ENCODE peak calls at places on chromosomes 3 and 15, in nine cellular contexts. P, R, L, K, Q, I, D, C and W are unnamed samples.

GRCh38 chr3:192929755-192930491 is 12.3 kb upstream of the MB21D2 start:
- DNase-seq in R (no peak), C (no peak), Q (no peak), D (no peak), I (peak; percentile 78), K (no peak), P (no peak), L (no peak), W (no peak)

GRCh38 chr3:48215019-48215418 is 8.3 kb upstream of the CAMP start:
- DNase-seq in Q (no peak), R (peak; percentile 50), D (peak; percentile 88), L (no peak), P (no peak), I (no peak), C (peak; percentile 41), K (no peak), W (no peak)

GRCh38 chr3:169755488-169755887 is 9.4 kb downstream of the TERC start:
- DNase-seq in P (no peak), C (no peak), R (no peak), Q (no peak), I (no peak), D (no peak), L (no peak), K (no peak), W (no peak)

GRCh38 chr3:123610331-123610730 is 25.5 kb upstream of the HACD2 start:
- DNase-seq in P (no peak), R (no peak), K (no peak), C (no peak), D (no peak), L (no peak), Q (no peak), I (no peak), W (no peak)

GRCh38 chr3:183131735-183132134 is 30.8 kb downstream of the LAMP3 start:
- DNase-seq in P (peak; percentile 58), L (no peak), C (no peak), K (no peak), Q (no peak), R (no peak), I (peak; percentile 19), D (no peak), W (no peak)

GRCh38 chr3:144229237-144229830 is 257.7 kb downstream of the DIPK2A start:
- DNase-seq in R (no peak), Q (no peak), C (no peak), P (no peak), D (no peak), L (no peak), K (no peak), I (no peak), W (no peak)

GRCh38 chr3:142663865-142664264 is 60.0 kb upstream of the TRPC1 start:
- DNase-seq in R (no peak), C (no peak), P (no peak), L (no peak), Q (no peak), D (no peak), I (no peak), K (no peak), W (no peak)

GRCh38 chr3:10602769-10603768 is 97.7 kb upstream of the ATP2B2 start:
- DNase-seq in L (no peak), K (no peak), P (no peak), D (no peak), R (no peak), C (no peak), I (no peak), Q (no peak), W (no peak)

GRCh38 chr3:74273091-74273490 is 341.4 kb downstream of the CNTN3 start:
- DNase-seq in C (no peak), R (no peak), L (no peak), K (no peak), D (no peak), Q (no peak), I (peak; percentile 2), P (no peak), W (no peak)

GRCh38 chr15:101024709-101025108 is 105.6 kb downstream of the LRRK1 start:
- DNase-seq in D (peak; percentile 64), K (no peak), Q (no peak), C (no peak), R (peak; percentile 14), I (no peak), L (no peak), P (no peak), W (no peak)

DNA sequence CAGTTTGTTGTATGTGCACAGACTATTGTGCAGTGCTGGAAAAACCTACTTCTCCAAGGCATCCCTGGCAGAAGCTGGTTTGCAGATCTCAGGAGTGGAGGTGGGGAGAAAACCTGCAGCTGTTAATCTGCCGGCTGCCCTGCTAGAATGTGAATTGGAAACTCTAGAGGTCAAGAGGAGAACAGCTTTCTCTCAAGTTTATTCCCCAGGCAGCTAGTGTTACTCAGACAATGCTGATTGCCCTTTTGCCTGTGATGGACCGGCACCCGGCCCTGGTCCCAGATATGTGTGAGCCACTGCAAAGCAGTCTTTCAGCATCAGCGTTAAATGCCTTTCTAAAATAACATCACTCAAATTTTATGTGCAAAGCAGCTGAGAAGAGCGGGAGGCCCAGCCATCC is 129.7 kb upstream of the TPM1 start:
- DNase-seq in C (no peak), D (no peak), L (peak; percentile 37), P (no peak), Q (no peak), R (no peak), I (no peak), K (no peak), W (no peak)
- TF ChIP-seq CTCF in C (no peak), D (no peak), L (peak; percentile 27), P (no peak), Q (peak; percentile 30), R (no peak), I (no peak), K (no peak), W (no peak)

GRCh38 chr15:32717290-32718081 is at the start of gene GREM1:
- DNase-seq in C (no peak), K (no peak), D (no peak), L (peak; percentile 8), Q (no peak), I (peak; percentile 69), P (peak; percentile 73), R (no peak), W (no peak)
- H3K4me3 ChIP-seq in C (peak within 1 kb of the TSS; percentile 24), K (peak within 1 kb of the TSS; percentile 92), D (peak within 1 kb of the TSS; percentile 3), L (peak within 1 kb of the TSS; percentile 55), Q (peak within 1 kb of the TSS; percentile 92), I (peak within 1 kb of the TSS; percentile 58), P (peak within 1 kb of the TSS; percentile 66), R (peak within 1 kb of the TSS; percentile 19), W (peak within 1 kb of the TSS; percentile 93)

DNA sequence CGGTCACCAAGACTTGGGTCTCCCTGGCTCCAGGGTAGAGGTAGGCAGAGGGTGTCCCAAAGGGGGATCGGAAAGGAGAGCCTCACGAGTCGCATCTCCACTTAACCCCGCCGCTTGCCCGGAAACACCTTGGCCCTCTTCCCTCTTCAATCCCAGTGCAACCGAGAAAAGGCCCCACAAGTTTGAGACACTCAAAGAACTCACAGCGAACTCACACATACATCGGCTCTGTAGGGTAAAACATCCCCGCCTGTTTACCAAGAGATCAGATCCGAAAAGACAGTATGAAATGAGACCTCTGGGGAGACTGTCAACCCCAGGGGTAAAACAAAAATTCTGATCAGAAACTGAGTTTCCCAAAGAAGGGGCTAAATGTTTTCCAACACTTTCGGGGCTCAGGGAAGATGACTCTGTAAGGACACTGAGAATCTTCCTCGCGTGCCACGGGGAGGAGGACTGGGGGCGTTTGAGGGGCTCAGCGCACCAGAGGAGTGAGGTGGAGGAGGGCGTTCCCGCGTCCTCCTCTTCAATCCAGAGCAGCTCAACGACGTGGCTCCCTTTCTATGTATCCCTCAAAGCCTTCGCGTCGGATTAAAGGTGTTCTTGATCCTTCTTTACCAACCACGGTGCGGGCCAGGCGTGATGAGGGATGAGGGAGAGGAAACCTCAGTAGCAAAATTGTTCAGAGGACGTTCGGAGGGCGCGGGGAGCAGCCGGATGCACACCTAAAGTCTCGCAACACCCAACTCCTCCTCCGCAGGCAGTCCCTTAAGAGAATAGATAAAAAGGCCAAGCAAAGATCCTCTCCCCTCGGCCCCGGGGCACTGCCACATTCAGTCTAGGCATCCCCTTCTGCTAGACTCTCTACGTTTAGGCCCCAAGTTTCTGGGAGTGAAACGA is 3.7 kb downstream of the WNT5A start:
- DNase-seq in C (no peak), L (peak; percentile 36), I (no peak), R (no peak), Q (no peak), P (peak; percentile 71), D (no peak), K (no peak), W (no peak)
- TF ChIP-seq CTCF in C (no peak), L (no peak), I (no peak), R (no peak), Q (peak; percentile 2), P (no peak), D (no peak), K (no peak), W (no peak)

DNA sequence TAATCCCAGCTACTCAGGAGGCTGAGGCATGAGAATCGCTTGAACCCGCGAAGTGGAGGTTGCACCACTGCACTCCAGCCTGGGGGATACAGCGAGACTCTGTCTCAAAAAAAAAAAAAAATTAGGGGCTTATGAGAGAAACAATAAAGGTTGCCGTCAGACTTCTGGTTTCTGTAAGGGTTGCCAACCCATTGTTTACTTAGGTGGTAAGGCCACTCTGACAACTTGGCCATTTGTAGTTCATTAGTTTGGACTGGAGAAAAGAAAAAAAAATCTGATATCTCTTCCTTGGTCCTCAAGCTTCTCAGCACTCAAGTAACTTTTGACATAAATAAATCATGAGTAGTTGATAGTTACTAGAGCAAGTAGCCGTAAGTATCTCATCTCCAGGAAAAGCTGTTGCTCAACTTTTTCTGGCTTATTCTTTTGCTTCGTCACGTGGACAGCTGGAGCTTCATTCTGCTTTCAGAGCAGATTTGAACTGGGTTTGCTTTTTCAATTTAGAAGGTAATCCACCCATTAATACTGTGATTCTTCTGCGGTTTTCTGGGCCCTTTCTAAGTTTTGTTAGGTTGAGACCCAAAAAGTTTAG is 9.4 kb downstream of the SNX1 start:
- DNase-seq in Q (no peak), D (no peak), P (peak; percentile 54), R (no peak), I (peak; percentile 25), L (no peak), C (peak; percentile 49), K (no peak), W (no peak)
- H3K4me3 ChIP-seq in Q (no peak overlapping the region), D (no peak overlapping the region), P (no peak overlapping the region), R (no peak overlapping the region), I (no peak overlapping the region), L (no peak overlapping the region), C (no peak overlapping the region), K (no peak overlapping the region), W (no peak overlapping the region)